ENCODE peak calls at places on chromosomes 6 and 20, in five cellular contexts. O, R, K, L and X are unnamed samples.

GRCh38 chr20:39190666-39191570 is 228.8 kb downstream of the DHX35 start:
- DNase-seq in O (peak), R (no peak), K (no peak), L (no peak), X (peak)

GRCh38 chr20:63602321-63602720 is 24.6 kb downstream of the GMEB2 start:
- DNase-seq in O (no peak), R (no peak), K (no peak), L (no peak), X (no peak)

GRCh38 chr6:22913612-22914011 is 344.2 kb downstream of the HDGFL1 start:
- DNase-seq in O (no peak), R (no peak), K (no peak), L (no peak), X (no peak)

GRCh38 chr20:49230575-49231211 is 11.5 kb downstream of the DDX27 start:
- DNase-seq in O (no peak), R (no peak), K (no peak), L (no peak), X (no peak)

GRCh38 chr20:63740070-63740500 is 509 bp downstream of the SLC2A4RG start:
- DNase-seq in O (no peak), R (no peak), K (peak), L (peak), X (no peak)

GRCh38 chr6:159762681-159763293 is 942 bp downstream of the ACAT2 start:
- DNase-seq in O (peak), R (no peak), K (peak), L (no peak), X (peak)

GRCh38 chr6:21915707-21916399 is 322.3 kb downstream of the SOX4 start:
- DNase-seq in O (no peak), R (no peak), K (no peak), L (no peak), X (peak)

GRCh38 chr6:141848029-141848890 is 284.5 kb upstream of the GJE1 start:
- DNase-seq in O (no peak), R (no peak), K (no peak), L (no peak), X (no peak)

GRCh38 chr6:125748534-125749111 is 809 bp upstream of the HEY2 start:
- DNase-seq in O (peak), R (no peak), K (no peak), L (no peak), X (no peak)

DNA sequence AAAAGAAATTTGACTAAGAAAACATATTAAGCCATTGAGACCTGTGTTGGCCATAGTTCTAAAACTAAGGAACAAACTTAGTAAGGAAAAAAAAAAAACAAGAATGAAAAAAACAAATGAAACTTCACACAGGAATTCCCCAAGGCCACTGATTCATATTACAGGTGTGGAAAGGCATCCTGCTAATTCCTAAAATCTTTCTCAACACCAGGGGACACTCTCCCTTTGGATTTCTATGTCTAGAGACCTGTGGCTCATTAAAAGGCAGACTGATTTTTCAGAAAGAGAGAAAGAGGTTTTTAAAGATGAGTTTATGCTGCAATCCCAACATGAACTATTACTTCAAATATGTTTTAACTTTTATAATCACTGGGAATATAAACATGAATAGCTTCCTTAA is at the start of gene OR12D1:
- DNase-seq in O (peak), R (no peak), K (no peak), L (no peak), X (no peak)
- TF ChIP-seq KDM1A in O (no peak), R (no peak), K (no peak), L (no peak), X (no peak)

DNA sequence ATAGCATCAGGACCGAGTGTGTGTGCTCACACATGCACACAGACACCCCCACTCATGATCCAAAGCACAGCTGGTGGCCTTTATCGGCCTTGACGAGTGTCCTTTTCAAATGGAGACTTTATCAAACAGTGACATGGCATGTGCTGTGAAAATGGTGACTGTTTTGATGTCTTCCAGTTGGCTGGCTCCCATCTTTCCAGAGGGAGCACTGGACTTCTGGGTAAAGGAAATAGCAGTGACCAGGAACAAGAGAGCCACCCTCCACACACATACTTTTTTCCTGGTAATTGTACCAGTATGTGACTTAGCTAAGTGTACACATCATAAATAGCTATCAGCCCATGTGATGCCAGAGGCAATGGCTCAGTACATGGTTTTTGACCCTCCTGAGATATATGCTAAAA is 52.7 kb downstream of the ZDHHC14 start:
- DNase-seq in O (no peak), R (no peak), K (no peak), L (no peak), X (no peak)
- TF ChIP-seq MAX in O (no peak), R (no peak), K (no peak), L (no peak), X (no peak)

GRCh38 chr6:2111162-2111677 is 134.2 kb downstream of the GMDS start:
- DNase-seq in O (no peak), R (peak), K (no peak), L (no peak), X (peak)
- TF ChIP-seq KDM1A in O (no peak), R (no peak), K (no peak), L (no peak), X (no peak)

DNA sequence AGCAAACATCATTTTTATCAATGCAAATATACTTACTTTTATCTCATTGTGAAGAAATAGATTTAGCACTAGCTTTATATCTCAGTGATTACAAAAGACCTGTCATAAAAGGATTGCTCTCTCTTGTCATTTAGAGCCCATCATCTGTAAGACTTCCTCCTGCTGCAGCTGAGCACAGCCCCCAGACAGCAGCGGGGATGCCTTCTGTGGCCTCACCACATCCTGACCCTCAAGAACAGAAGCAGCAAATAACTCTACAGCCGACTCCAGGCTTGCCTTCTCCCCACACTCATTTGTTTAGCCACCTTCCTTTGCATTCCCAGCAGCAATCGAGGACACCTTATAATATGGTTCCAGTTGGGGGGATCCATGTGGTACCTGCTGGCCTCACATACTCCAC is 127.0 kb upstream of the EDN1 start:
- DNase-seq in O (no peak), R (no peak), K (no peak), L (no peak), X (no peak)
- TF ChIP-seq MAX in O (no peak), R (no peak), K (no peak), L (no peak), X (no peak)

GRCh38 chr6:35230950-35231349 is 17.2 kb downstream of the SCUBE3 start:
- DNase-seq in O (no peak), R (no peak), K (no peak), L (no peak), X (no peak)
- TF ChIP-seq KDM1A in O (no peak), R (no peak), K (no peak), L (no peak), X (no peak)

GRCh38 chr6:170251776-170252571 is 38.9 kb downstream of the DLL1 start:
- DNase-seq in O (no peak), R (no peak), K (no peak), L (no peak), X (no peak)

GRCh38 chr6:170255426-170256125 is 35.3 kb downstream of the DLL1 start:
- DNase-seq in O (no peak), R (no peak), K (no peak), L (no peak), X (no peak)

GRCh38 chr6:170253226-170253909 is 37.5 kb downstream of the DLL1 start:
- DNase-seq in O (no peak), R (no peak), K (no peak), L (no peak), X (no peak)

GRCh38 chr6:170254315-170255213 is 36.3 kb downstream of the DLL1 start:
- DNase-seq in O (no peak), R (no peak), K (no peak), L (no peak), X (no peak)

DNA sequence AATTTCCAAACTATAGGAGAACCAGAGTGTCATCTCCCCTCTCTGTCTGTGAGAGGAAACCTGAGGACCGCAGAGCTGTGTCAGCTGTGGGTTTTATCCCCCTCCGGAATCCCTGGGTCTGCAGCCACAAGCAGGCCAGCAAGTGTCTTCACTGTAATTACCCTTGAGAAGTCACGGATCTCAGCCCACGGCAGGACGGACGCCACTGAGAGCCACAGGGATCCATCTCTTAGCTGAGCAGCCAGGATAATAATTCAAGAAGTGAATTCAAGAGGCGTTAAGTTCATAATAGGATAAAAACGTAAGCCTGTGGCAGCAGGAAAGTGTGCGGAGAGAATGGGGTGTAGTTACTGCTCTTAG is 37.0 kb downstream of the DLL1 start:
- DNase-seq in O (no peak), R (no peak), K (no peak), L (no peak), X (no peak)
- TF ChIP-seq MAX in O (no peak), R (no peak), K (no peak), L (no peak), X (no peak)

GRCh38 chr6:40789143-40789764 is 202.1 kb upstream of the LRFN2 start:
- DNase-seq in O (no peak), R (no peak), K (no peak), L (no peak), X (no peak)

GRCh38 chr6:40791004-40791403 is 203.8 kb upstream of the LRFN2 start:
- DNase-seq in O (no peak), R (no peak), K (no peak), L (no peak), X (peak)

GRCh38 chr6:40792183-40792582 is 205.0 kb upstream of the LRFN2 start:
- DNase-seq in O (no peak), R (no peak), K (no peak), L (no peak), X (no peak)

GRCh38 chr6:40794581-40794980 is 207.4 kb upstream of the LRFN2 start:
- DNase-seq in O (no peak), R (no peak), K (no peak), L (no peak), X (no peak)

GRCh38 chr6:40788661-40789111 is 201.5 kb upstream of the LRFN2 start:
- DNase-seq in O (no peak), R (no peak), K (no peak), L (no peak), X (no peak)
- TF ChIP-seq KDM1A in O (no peak), R (no peak), K (no peak), L (no peak), X (no peak)

GRCh38 chr6:132007474-132008190 is 56.5 kb upstream of the CCN2 start:
- DNase-seq in O (peak), R (no peak), K (no peak), L (no peak), X (peak)
- TF ChIP-seq MAX in O (no peak), R (no peak), K (no peak), L (no peak), X (no peak)